ENCODE peak calls at places on chromosomes 1 and 21, in five cellular contexts. A is uterus; F is naive thymus-derived CD8-positive, alpha-beta T cell; R is A549; B is stimulated activated CD8-positive, alpha-beta memory T cell treated with anti-CD3 and anti-CD28 coated beads, Interleukin-4, amount 100 ng/mL, for 4 hours. Y is an unnamed sample.

GRCh38 chr1:102593276-102593675 is 515.0 kb downstream of the COL11A1 start:
- DNase-seq in A (no peak), F (no peak), R (no peak), B (no peak), Y (no peak)

GRCh38 chr1:174954686-174955669 is 44.8 kb upstream of the CACYBP start:
- DNase-seq in A (no peak), F (no peak), R (no peak), B (no peak), Y (peak; percentile 25)

GRCh38 chr1:179178965-179179364 is 50.5 kb downstream of the ABL2 start:
- DNase-seq in A (no peak), F (no peak), R (no peak), B (no peak), Y (no peak)

GRCh38 chr1:177383715-177384114 is 213.0 kb downstream of the BRINP2 start:
- DNase-seq in A (no peak), F (no peak), R (no peak), B (no peak), Y (peak; percentile 8)

GRCh38 chr1:80657707-80658106 is 1143.0 kb upstream of the ADGRL2 start:
- DNase-seq in A (no peak), F (no peak), R (no peak), B (no peak), Y (no peak)

GRCh38 chr1:200336901-200337391 is 72.9 kb downstream of the ZNF281 start:
- DNase-seq in A (no peak), F (no peak), R (peak; percentile 33), B (no peak), Y (no peak)

GRCh38 chr1:156973464-156973863 is 53.0 kb downstream of the LRRC71 start:
- DNase-seq in A (no peak), F (no peak), R (no peak), B (no peak), Y (no peak)

GRCh38 chr1:149848811-149849210 is 50.6 kb upstream of the BOLA1 start:
- DNase-seq in A (no peak), F (no peak), R (no peak), B (no peak), Y (peak; percentile 15)

GRCh38 chr1:162136760-162137537 is 67.5 kb downstream of the NOS1AP start:
- DNase-seq in A (no peak), F (no peak), R (peak; percentile 65), B (no peak), Y (no peak)

GRCh38 chr1:31699341-31699891 is 4.4 kb downstream of the COL16A1 start:
- DNase-seq in A (no peak), F (no peak), R (no peak), B (no peak), Y (no peak)

GRCh38 chr1:183318433-183318832 is 99.7 kb downstream of the NMNAT2 start:
- DNase-seq in A (peak; percentile 93), F (no peak), R (peak; percentile 77), B (no peak), Y (peak; percentile 74)

GRCh38 chr1:227738820-227739219 is 3.6 kb downstream of the SNAP47 start:
- DNase-seq in A (no peak), F (no peak), R (no peak), B (no peak), Y (no peak)

GRCh38 chr1:41819843-41820242 is 98.9 kb downstream of the HIVEP3 start:
- DNase-seq in A (no peak), F (no peak), R (no peak), B (no peak), Y (no peak)

GRCh38 chr1:169943963-169944526 is 50.3 kb upstream of the SCYL3 start:
- DNase-seq in A (no peak), F (no peak), R (no peak), B (no peak), Y (no peak)

GRCh38 chr1:41664861-41665640 is 180.6 kb upstream of the EDN2 start:
- DNase-seq in A (no peak), F (no peak), R (peak; percentile 52), B (no peak), Y (no peak)

GRCh38 chr21:41636636-41637625 is 129.0 kb upstream of the TMPRSS2 start:
- DNase-seq in A (no peak), F (no peak), R (no peak), B (no peak), Y (no peak)

GRCh38 chr1:186304982-186305949 is 69.8 kb downstream of the TPR start:
- DNase-seq in A (no peak), F (no peak), R (peak; percentile 58), B (no peak), Y (peak; percentile 39)

GRCh38 chr1:148264374-148265276 is 112.5 kb upstream of the NBPF11 start:
- DNase-seq in A (peak; percentile 24), F (no peak), R (peak; percentile 99), B (no peak), Y (peak; percentile 2)

GRCh38 chr1:172293379-172293778 is 127.1 kb upstream of the C1orf105 start:
- DNase-seq in A (no peak), F (no peak), R (no peak), B (no peak), Y (no peak)

Y was measured in NB4.